ENCODE peak calls at places on chromosome X, in six cellular contexts. S is mammary epithelial cell, J is osteoblast, N is fibroblast of lung, B is H9, O is MM.1S. Y is an unnamed sample.

GRCh38 chrX:118360429-118361125 is 14.7 kb downstream of the WDR44 start:
- DNase-seq in S (peak; percentile 61), J (no peak), N (no peak), B (no peak), O (no peak), Y (no peak)

GRCh38 chrX:23885803-23886202 is 21.9 kb downstream of the APOO start:
- DNase-seq in S (no peak), J (no peak), N (no peak), B (no peak), O (no peak), Y (no peak)

GRCh38 chrX:118536687-118537461 is 41.3 kb downstream of the DOCK11 start:
- DNase-seq in S (no peak), J (no peak), N (peak; percentile 35), B (no peak), O (peak; percentile 68), Y (no peak)

GRCh38 chrX:17497193-17497592 is 122.2 kb downstream of the NHS start:
- DNase-seq in S (peak; percentile 12), J (no peak), N (no peak), B (no peak), O (no peak), Y (no peak)

GRCh38 chrX:104854188-104854587 is 288.2 kb downstream of the IL1RAPL2 start:
- DNase-seq in S (peak; percentile 81), J (no peak), N (no peak), B (no peak), O (no peak), Y (no peak)

GRCh38 chrX:121028419-121028818 is 19.0 kb upstream of the GLUD2 start:
- DNase-seq in S (no peak), J (no peak), N (no peak), B (no peak), O (no peak), Y (no peak)

GRCh38 chrX:149365061-149365460 is 140.0 kb downstream of the IDS start:
- DNase-seq in S (peak; percentile 8), J (no peak), N (no peak), B (no peak), O (no peak), Y (peak; percentile 2)

GRCh38 chrX:53262918-53263394 is 18.4 kb downstream of the IQSEC2 start:
- DNase-seq in S (peak; percentile 60), J (peak; percentile 89), N (peak; percentile 53), B (no peak), O (no peak), Y (no peak)

GRCh38 chrX:49073641-49074575 is at the start of gene PRAF2:
- DNase-seq in S (peak; percentile 83), J (peak; percentile 99), N (peak; percentile 89), B (peak; percentile 89), O (peak; percentile 88), Y (no peak)

GRCh38 chrX:1534321-1535168 is 2.4 kb downstream of the P2RY8 start:
- DNase-seq in S (no peak), J (no peak), N (no peak), B (peak; percentile 82), O (peak; percentile 18), Y (no peak)

GRCh38 chrX:153371256-153371655 is 29.9 kb downstream of the PNMA6E start:
- DNase-seq in S (no peak), J (no peak), N (peak; percentile 63), B (no peak), O (no peak), Y (no peak)

GRCh38 chrX:13345037-13345436 is 25.2 kb upstream of the ATXN3L start:
- DNase-seq in S (no peak), J (no peak), N (no peak), B (no peak), O (no peak), Y (no peak)

GRCh38 chrX:43940811-43941210 is 32.4 kb downstream of the NDP start:
- DNase-seq in S (peak; percentile 51), J (no peak), N (peak; percentile 61), B (peak; percentile 35), O (no peak), Y (no peak)

GRCh38 chrX:138847930-138848329 is 136.4 kb upstream of the FGF13 start:
- DNase-seq in S (peak; percentile 9), J (no peak), N (peak; percentile 37), B (no peak), O (no peak), Y (no peak)

GRCh38 chrX:17442898-17443297 is 67.9 kb downstream of the NHS start:
- DNase-seq in S (peak; percentile 29), J (peak; percentile 68), N (no peak), B (no peak), O (no peak), Y (no peak)

GRCh38 chrX:105116541-105116940 is 104.0 kb downstream of the TEX13A start:
- DNase-seq in S (no peak), J (no peak), N (no peak), B (no peak), O (no peak), Y (no peak)

GRCh38 chrX:111505783-111506182 is 5.7 kb upstream of the SERTM2 start:
- DNase-seq in S (no peak), J (no peak), N (no peak), B (no peak), O (no peak), Y (no peak)

GRCh38 chrX:150314186-150314585 is 48.9 kb upstream of the MAMLD1 start:
- DNase-seq in S (no peak), J (no peak), N (no peak), B (no peak), O (no peak), Y (no peak)

GRCh38 chrX:49850028-49850427 is 20.9 kb downstream of the PAGE4 start:
- DNase-seq in S (no peak), J (no peak), N (no peak), B (no peak), O (peak; percentile 56), Y (no peak)

GRCh38 chrX:77527233-77528001 is 80.2 kb downstream of the FGF16 start:
- DNase-seq in S (no peak), J (no peak), N (peak; percentile 42), B (peak; percentile 44), O (no peak), Y (no peak)

DNA sequence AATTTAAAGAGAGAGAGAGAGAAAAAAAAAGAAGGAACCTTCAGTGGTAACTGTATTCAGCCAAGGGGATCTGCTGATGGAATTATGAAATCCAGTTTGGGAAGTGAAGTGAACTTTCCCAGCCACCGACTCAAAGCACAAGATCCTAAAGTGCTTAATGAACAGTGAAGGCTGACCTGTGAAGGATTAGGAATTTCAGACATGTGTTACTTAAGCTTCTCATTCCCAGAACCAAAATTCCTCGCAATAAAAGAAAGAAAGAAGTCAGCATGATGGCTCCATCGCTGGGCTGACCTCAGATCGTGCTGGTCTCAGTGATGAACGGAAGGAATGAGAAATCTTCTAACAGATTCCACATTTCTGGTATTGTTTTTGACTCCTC is 135.2 kb downstream of the ARSF start:
- DNase-seq in S (no peak), J (no peak), N (peak; percentile 64), B (no peak), O (no peak), Y (no peak)
- H2AFZ ChIP-seq in S (no peak overlapping the region), J (peak overlapping the region; percentile 79), N (no peak overlapping the region), B (no peak overlapping the region), O (no peak overlapping the region), Y (no peak overlapping the region)

GRCh38 chrX:42093756-42094155 is 170.4 kb upstream of the CASK start:
- DNase-seq in S (no peak), J (no peak), N (no peak), B (no peak), O (no peak), Y (no peak)
- H2AFZ ChIP-seq in S (no peak overlapping the region), J (peak overlapping the region; percentile 50), N (peak overlapping the region; percentile 46), B (no peak overlapping the region), O (no peak overlapping the region), Y (no peak overlapping the region)

GRCh38 chrX:51334276-51334675 is 1.7 kb downstream of the NUDT10 start:
- DNase-seq in S (no peak), J (no peak), N (peak; percentile 3), B (no peak), O (no peak), Y (no peak)

GRCh38 chrX:51336584-51336983 is 4.0 kb downstream of the NUDT10 start:
- DNase-seq in S (peak; percentile 25), J (peak; percentile 76), N (peak; percentile 58), B (peak; percentile 30), O (peak; percentile 43), Y (peak; percentile 13)

DNA sequence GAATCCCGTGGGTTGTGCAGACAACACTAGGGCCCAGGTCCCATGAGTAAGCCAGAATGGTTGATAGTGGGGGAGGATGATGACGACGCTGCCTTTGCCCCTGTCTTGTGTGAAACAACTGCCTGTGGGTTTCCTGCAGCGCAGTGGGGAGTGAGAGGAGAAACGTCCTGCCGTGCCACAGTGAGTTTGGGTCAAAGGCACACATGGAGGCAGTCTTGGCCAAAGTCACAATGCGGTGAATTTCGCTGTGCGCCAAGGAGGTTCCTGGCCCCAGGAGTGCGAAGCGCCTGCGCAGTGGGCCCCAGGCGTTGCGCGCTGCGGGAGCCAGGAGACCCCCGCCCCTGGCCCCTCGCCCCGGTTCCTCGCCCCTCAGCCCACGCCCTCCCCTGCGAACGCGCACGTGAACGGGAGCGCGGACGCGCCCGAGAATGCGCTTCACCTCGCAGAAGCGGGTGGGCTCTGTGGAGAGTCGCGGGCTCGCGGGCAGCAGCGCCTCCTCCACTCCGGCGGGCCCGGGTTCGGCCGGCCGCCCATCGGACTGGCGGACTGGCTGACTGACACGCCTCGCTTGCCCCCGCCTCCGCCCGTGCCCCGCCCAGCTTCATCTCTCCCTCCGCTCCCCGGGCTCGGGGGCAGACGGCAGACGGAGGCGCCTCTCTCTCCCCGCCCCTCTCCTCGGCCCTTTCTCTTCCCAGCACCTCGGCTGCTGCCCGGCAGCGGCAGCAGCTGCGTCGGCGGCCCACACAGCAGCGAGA is at the start of gene NUDT10:
- DNase-seq in S (peak; percentile 51), J (peak; percentile 50), N (peak; percentile 33), B (peak; percentile 87), O (no peak), Y (no peak)
- H2AFZ ChIP-seq in S (peak within 1 kb of the TSS; percentile 59), J (no peak within 1 kb of the TSS), N (peak within 1 kb of the TSS; percentile 35), B (no peak within 1 kb of the TSS), O (no peak within 1 kb of the TSS), Y (no peak within 1 kb of the TSS)

GRCh38 chrX:45903781-45904201 is 641.4 kb downstream of the ZNF674 start:
- DNase-seq in S (no peak), J (no peak), N (no peak), B (peak; percentile 38), O (no peak), Y (no peak)
- H2AFZ ChIP-seq in S (no peak overlapping the region), J (peak overlapping the region; percentile 45), N (no peak overlapping the region), B (no peak overlapping the region), O (no peak overlapping the region), Y (no peak overlapping the region)